ENCODE peak calls at places on chromosomes 12 and 14, in seven cellular contexts. O is uterus, E is AG10803, R is tibial artery, M is hepatocyte, X is vagina, P is left lung. F is an unnamed sample.

GRCh38 chr12:12466157-12466556 is 96.5 kb downstream of the DUSP16 start:
- DNase-seq in P (no peak), R (no peak), M (no peak), E (no peak), O (no peak), X (no peak), F (no peak)

GRCh38 chr14:85319101-85319500 is 210.8 kb upstream of the FLRT2 start:
- DNase-seq in E (no peak), P (no peak), R (no peak), O (no peak), M (no peak), X (no peak), F (no peak)

GRCh38 chr12:9787340-9787737 is 26.6 kb upstream of the CD69 start:
- DNase-seq in M (no peak), X (no peak), O (no peak), R (no peak), E (peak), P (no peak), F (no peak)

GRCh38 chr14:72518809-72519377 is 375.0 kb downstream of the DPF3 start:
- DNase-seq in O (no peak), P (no peak), M (no peak), E (no peak), X (peak), R (no peak), F (no peak)

GRCh38 chr14:69107407-69108003 is 45.4 kb downstream of the DCAF5 start:
- DNase-seq in X (no peak), R (no peak), M (peak), P (no peak), E (peak), O (peak), F (no peak)

GRCh38 chr12:71958056-71958455 is 19.4 kb downstream of the TPH2 start:
- DNase-seq in X (no peak), O (no peak), M (no peak), E (peak), R (no peak), P (no peak), F (no peak)

GRCh38 chr12:26580619-26581018 is 252.4 kb downstream of the ITPR2 start:
- DNase-seq in P (no peak), O (no peak), M (no peak), E (peak), R (no peak), X (no peak), F (no peak)

GRCh38 chr14:46136456-46136855 is 515.1 kb downstream of the RPL10L start:
- DNase-seq in P (no peak), E (no peak), R (no peak), M (no peak), X (no peak), O (no peak), F (no peak)

GRCh38 chr12:121264951-121265350 is 31.6 kb downstream of the CAMKK2 start:
- DNase-seq in R (no peak), E (no peak), P (no peak), X (no peak), M (no peak), O (no peak), F (no peak)

GRCh38 chr12:91361864-91362263 is 179.2 kb upstream of the DCN start:
- DNase-seq in R (no peak), O (no peak), X (no peak), P (no peak), E (peak), M (peak), F (no peak)

GRCh38 chr12:95633049-95633545 is 81.8 kb upstream of the USP44 start:
- DNase-seq in X (no peak), P (peak), E (peak), M (peak), R (peak), O (peak), F (no peak)

GRCh38 chr14:37584211-37585100 is 10.6 kb downstream of the FOXA1 start:
- DNase-seq in P (no peak), R (no peak), O (no peak), X (no peak), E (no peak), M (peak), F (no peak)

GRCh38 chr14:76015668-76016067 is 30.1 kb downstream of the IFT43 start:
- DNase-seq in X (no peak), O (no peak), R (no peak), P (no peak), E (no peak), M (no peak), F (no peak)

GRCh38 chr12:98329589-98329988 is 185.8 kb upstream of the TMPO start:
- DNase-seq in E (no peak), M (no peak), R (no peak), P (no peak), O (no peak), X (no peak), F (no peak)

GRCh38 chr12:3141339-3142321 is 64.5 kb downstream of the TSPAN9 start:
- DNase-seq in O (no peak), P (no peak), M (no peak), X (no peak), E (no peak), R (no peak), F (no peak)

GRCh38 chr14:57078054-57078453 is 190.7 kb downstream of the EXOC5 start:
- DNase-seq in X (no peak), R (no peak), M (no peak), E (no peak), P (no peak), O (no peak), F (no peak)

GRCh38 chr14:91223028-91223783 is 21.3 kb downstream of the GPR68 start:
- DNase-seq in O (no peak), E (no peak), M (no peak), R (no peak), P (no peak), X (no peak), F (no peak)

GRCh38 chr12:111171832-111172231 is 197.1 kb downstream of the PHETA1 start:
- DNase-seq in M (no peak), R (no peak), X (no peak), E (no peak), O (no peak), P (no peak), F (no peak)

GRCh38 chr14:69260246-69260978 is 454 bp downstream of the GALNT16 start:
- DNase-seq in P (no peak), O (no peak), X (no peak), M (peak), R (no peak), E (no peak), F (peak)

GRCh38 chr12:79069009-79069408 is 204.4 kb downstream of the SYT1 start:
- DNase-seq in R (no peak), X (no peak), P (no peak), O (no peak), E (no peak), M (no peak), F (no peak)

GRCh38 chr12:108483213-108483920 is 31.7 kb upstream of the FICD start:
- DNase-seq in O (no peak), R (no peak), M (no peak), E (no peak), P (no peak), X (no peak), F (no peak)

GRCh38 chr12:102172436-102172835 is 25.2 kb downstream of the PMCH start:
- DNase-seq in X (no peak), P (no peak), E (peak), R (no peak), M (no peak), O (no peak), F (no peak)

GRCh38 chr12:130366159-130366558 is 28.5 kb downstream of the PIWIL1 start:
- DNase-seq in O (no peak), P (no peak), R (no peak), E (no peak), M (no peak), X (no peak), F (no peak)

GRCh38 chr14:77061630-77062029 is 33.1 kb upstream of the IRF2BPL start:
- DNase-seq in R (peak), P (no peak), X (no peak), O (no peak), M (no peak), E (no peak), F (no peak)

GRCh38 chr14:89616425-89617141 is 199.6 kb upstream of the FOXN3 start:
- DNase-seq in R (no peak), O (no peak), E (peak), M (peak), P (no peak), X (no peak), F (no peak)

GRCh38 chr14:58663494-58664111 is 25.8 kb downstream of the DACT1 start:
- DNase-seq in M (peak), X (no peak), R (no peak), E (peak), O (no peak), P (no peak), F (no peak)
- TF ChIP-seq CTCF in M (no peak), X (no peak), R (no peak), E (no peak), O (no peak), P (no peak), F (no peak)

GRCh38 chr12:50102648-50103309 is 1.0 kb upstream of the GPD1 start:
- DNase-seq in X (no peak), O (no peak), P (peak), E (no peak), M (no peak), R (no peak), F (no peak)

GRCh38 chr12:50103351-50103750 is 457 bp upstream of the GPD1 start:
- DNase-seq in O (no peak), P (no peak), X (no peak), R (no peak), E (no peak), M (no peak), F (no peak)

GRCh38 chr12:50104614-50105366 is 982 bp downstream of the GPD1 start:
- DNase-seq in X (no peak), R (no peak), M (peak), E (no peak), P (no peak), O (no peak), F (no peak)

GRCh38 chr12:50102186-50102585 is 1.6 kb upstream of the GPD1 start:
- DNase-seq in E (no peak), R (no peak), P (peak), M (no peak), O (no peak), X (no peak), F (no peak)

DNA sequence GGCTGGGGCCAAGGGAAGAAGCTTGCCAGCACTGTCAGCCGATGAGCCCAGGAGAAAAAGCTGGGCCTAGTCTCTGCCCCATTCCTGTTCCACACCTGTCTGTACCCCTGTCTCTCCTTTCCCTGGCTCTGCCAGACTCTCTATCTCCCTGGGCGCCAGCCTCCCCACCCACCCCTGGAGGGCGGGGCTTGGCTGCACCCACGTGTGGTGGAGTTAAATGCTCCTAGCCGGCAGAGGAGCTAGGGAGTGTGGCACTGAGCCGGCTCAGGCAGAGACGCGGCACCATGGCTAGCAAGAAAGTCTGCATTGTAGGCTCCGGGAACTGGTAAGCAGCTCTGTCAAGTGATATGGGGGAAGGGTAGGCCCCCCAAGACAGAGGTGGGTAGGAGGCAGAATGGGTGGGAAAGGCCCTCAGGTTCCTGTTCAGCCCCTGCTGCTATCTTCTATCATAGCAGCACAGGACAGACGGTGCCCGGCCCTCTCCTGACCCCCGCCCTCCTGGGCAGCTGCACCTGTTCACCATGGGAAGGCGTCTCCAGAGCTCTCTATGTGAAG is at the start of gene GPD1:
- DNase-seq in M (peak), R (peak), E (peak), P (peak), X (no peak), O (peak), F (no peak)
- TF ChIP-seq CTCF in M (no peak), R (no peak), E (no peak), P (no peak), X (no peak), O (no peak), F (no peak)

GRCh38 chr14:54566410-54567223 is at the start of gene SAMD4A:
- DNase-seq in O (peak), X (peak), M (peak), R (peak), E (peak), P (peak), F (peak)

GRCh38 chr14:54564071-54564798 is 2.7 kb upstream of the SAMD4A start:
- DNase-seq in O (no peak), R (no peak), X (no peak), P (no peak), M (peak), E (peak), F (no peak)

GRCh38 chr14:54566152-54566409 is 847 bp upstream of the SAMD4A start:
- DNase-seq in E (no peak), X (no peak), M (no peak), P (no peak), R (no peak), O (no peak), F (peak)

GRCh38 chr14:54564799-54565235 is 2.1 kb upstream of the SAMD4A start:
- DNase-seq in M (no peak), E (peak), X (no peak), O (peak), P (no peak), R (no peak), F (no peak)

GRCh38 chr14:54565236-54566151 is 1.4 kb upstream of the SAMD4A start:
- DNase-seq in R (peak), M (peak), X (peak), P (peak), O (peak), E (peak), F (peak)
- TF ChIP-seq CTCF in R (no peak), M (peak), X (no peak), P (no peak), O (peak), E (peak), F (peak)

DNA sequence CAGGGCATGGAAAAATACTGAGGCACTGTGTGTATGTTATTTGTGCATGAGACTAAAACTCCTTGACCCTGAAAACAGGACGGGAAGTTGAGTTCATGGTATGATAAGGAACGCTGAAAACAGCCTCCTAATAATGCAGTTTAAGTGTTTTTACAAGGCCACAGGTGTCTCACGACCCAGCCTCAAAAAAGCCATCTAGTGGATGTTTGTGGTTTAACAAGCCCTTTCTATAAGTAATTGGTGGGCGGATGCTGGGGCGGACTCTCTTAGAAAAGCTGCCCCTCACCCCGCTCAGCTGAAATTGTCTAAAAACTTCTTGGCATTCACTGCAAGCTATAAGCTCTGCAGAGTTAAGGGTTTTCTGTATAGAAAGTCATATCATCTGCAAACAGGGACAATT is 184.5 kb downstream of the NUBPL start:
- DNase-seq in X (no peak), M (no peak), O (no peak), R (no peak), P (no peak), E (no peak), F (no peak)
- TF ChIP-seq CTCF in X (no peak), M (no peak), O (no peak), R (no peak), P (no peak), E (no peak), F (no peak)

F was measured in neural crest cell.